ENCODE peak calls at places on chromosomes 16 and 17, in eight cellular contexts. One of them, this sample, is unnamed.

GRCh38 chr16:71883193-71883848 is 661 bp downstream of the ZNF821 start:
- DNase-seq in psoas muscle: peak; percentile 60
- DNase-seq in A549: no peak
- DNase-seq in GM23248: peak; percentile 43
- DNase-seq in iPS DF 6.9: no peak
- DNase-seq in DND-41: peak; percentile 36
- DNase-seq in IMR-90: peak; percentile 6
- DNase-seq in keratinocyte: no peak
- DNase-seq in this sample: peak; percentile 77

GRCh38 chr16:6667393-6667792 is 665.3 kb upstream of the RBFOX1 start:
- DNase-seq in psoas muscle: no peak
- DNase-seq in A549: no peak
- DNase-seq in GM23248: no peak
- DNase-seq in iPS DF 6.9: no peak
- DNase-seq in DND-41: no peak
- DNase-seq in IMR-90: no peak
- DNase-seq in keratinocyte: no peak
- DNase-seq in this sample: no peak

GRCh38 chr17:21510686-21511367 is 134.7 kb downstream of the KCNJ12 start:
- DNase-seq in psoas muscle: no peak
- DNase-seq in A549: no peak
- DNase-seq in GM23248: no peak
- DNase-seq in iPS DF 6.9: no peak
- DNase-seq in DND-41: no peak
- DNase-seq in IMR-90: no peak
- DNase-seq in keratinocyte: no peak
- DNase-seq in this sample: no peak

GRCh38 chr17:42347198-42347597 is 41.0 kb downstream of the STAT3 start:
- DNase-seq in psoas muscle: no peak
- DNase-seq in A549: no peak
- DNase-seq in GM23248: peak; percentile 91
- DNase-seq in iPS DF 6.9: no peak
- DNase-seq in DND-41: no peak
- DNase-seq in IMR-90: peak; percentile 86
- DNase-seq in keratinocyte: no peak
- DNase-seq in this sample: peak; percentile 84

GRCh38 chr17:4968916-4969550 is 1.4 kb upstream of the SPAG7 start:
- DNase-seq in psoas muscle: peak; percentile 63
- DNase-seq in A549: peak; percentile 26
- DNase-seq in GM23248: peak; percentile 93
- DNase-seq in iPS DF 6.9: no peak
- DNase-seq in DND-41: no peak
- DNase-seq in IMR-90: peak; percentile 95
- DNase-seq in keratinocyte: no peak
- DNase-seq in this sample: peak; percentile 74

GRCh38 chr17:73138541-73139138 is 26.2 kb upstream of the SSTR2 start:
- DNase-seq in psoas muscle: no peak
- DNase-seq in A549: no peak
- DNase-seq in GM23248: peak; percentile 18
- DNase-seq in iPS DF 6.9: no peak
- DNase-seq in DND-41: no peak
- DNase-seq in IMR-90: no peak
- DNase-seq in keratinocyte: no peak
- DNase-seq in this sample: no peak

GRCh38 chr17:44904001-44904984 is 5.0 kb upstream of the EFTUD2 start:
- DNase-seq in psoas muscle: no peak
- DNase-seq in A549: no peak
- DNase-seq in GM23248: no peak
- DNase-seq in iPS DF 6.9: no peak
- DNase-seq in DND-41: no peak
- DNase-seq in IMR-90: no peak
- DNase-seq in keratinocyte: no peak
- DNase-seq in this sample: no peak

GRCh38 chr17:59851431-59852375 is 41.0 kb downstream of the TUBD1 start:
- DNase-seq in psoas muscle: no peak
- DNase-seq in A549: no peak
- DNase-seq in GM23248: peak; percentile 86
- DNase-seq in iPS DF 6.9: no peak
- DNase-seq in DND-41: no peak
- DNase-seq in IMR-90: peak; percentile 99
- DNase-seq in keratinocyte: no peak
- DNase-seq in this sample: peak; percentile 95

GRCh38 chr17:34154916-34155730 is 100.0 kb upstream of the CCL2 start:
- DNase-seq in psoas muscle: no peak
- DNase-seq in A549: no peak
- DNase-seq in GM23248: no peak
- DNase-seq in iPS DF 6.9: no peak
- DNase-seq in DND-41: peak; percentile 52
- DNase-seq in IMR-90: no peak
- DNase-seq in keratinocyte: no peak
- DNase-seq in this sample: no peak

GRCh38 chr16:70416748-70417616 is 21.9 kb downstream of the ST3GAL2 start:
- DNase-seq in psoas muscle: no peak
- DNase-seq in A549: no peak
- DNase-seq in GM23248: no peak
- DNase-seq in iPS DF 6.9: no peak
- DNase-seq in DND-41: no peak
- DNase-seq in IMR-90: no peak
- DNase-seq in keratinocyte: no peak
- DNase-seq in this sample: no peak

GRCh38 chr17:41527076-41528023 is 758 bp downstream of the KRT19 start:
- DNase-seq in psoas muscle: no peak
- DNase-seq in A549: no peak
- DNase-seq in GM23248: peak; percentile 19
- DNase-seq in iPS DF 6.9: no peak
- DNase-seq in DND-41: no peak
- DNase-seq in IMR-90: no peak
- DNase-seq in keratinocyte: no peak
- DNase-seq in this sample: no peak

GRCh38 chr16:11564046-11564926 is 22.4 kb downstream of the LITAF start:
- DNase-seq in psoas muscle: no peak
- DNase-seq in A549: no peak
- DNase-seq in GM23248: no peak
- DNase-seq in iPS DF 6.9: no peak
- DNase-seq in DND-41: no peak
- DNase-seq in IMR-90: no peak
- DNase-seq in keratinocyte: no peak
- DNase-seq in this sample: no peak

DNA sequence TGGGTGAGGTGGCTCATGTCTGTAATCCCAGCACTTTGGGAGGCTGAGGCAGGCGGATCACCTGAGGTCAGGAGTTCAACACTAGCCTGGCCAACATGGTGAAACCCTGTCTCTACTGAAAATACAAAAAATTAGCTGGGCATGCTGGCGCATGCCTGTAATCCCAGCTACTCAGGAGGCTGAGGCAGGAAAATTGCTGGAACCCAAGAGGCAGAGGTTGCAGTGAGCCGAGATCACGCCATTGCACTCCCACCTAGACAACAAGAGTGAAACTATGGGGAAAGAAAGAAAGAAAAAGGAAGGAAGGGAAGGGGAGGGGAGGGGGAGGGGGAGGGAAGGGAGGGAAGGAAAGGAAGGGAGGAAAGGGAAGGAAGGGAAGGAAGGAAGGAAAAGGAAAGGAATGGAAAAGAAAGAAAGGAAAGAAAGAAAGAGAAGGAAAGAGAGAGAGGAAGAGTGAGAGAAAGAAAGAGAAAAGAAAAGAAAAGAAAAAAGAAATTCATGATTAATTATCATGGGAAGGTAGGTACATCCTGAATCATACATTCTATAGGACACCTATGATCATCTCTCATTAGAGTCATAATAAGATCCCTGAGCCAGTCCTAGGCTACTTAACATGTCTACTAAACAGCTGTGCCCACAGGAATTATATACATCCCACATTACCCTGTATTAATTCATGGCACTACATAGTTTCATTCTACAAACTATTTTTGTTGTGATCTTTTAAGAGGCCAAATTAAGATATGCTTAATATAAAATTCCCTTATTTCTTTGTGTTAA is 40.9 kb downstream of the CREBBP start:
- DNase-seq in psoas muscle: no peak
- DNase-seq in A549: no peak
- DNase-seq in GM23248: no peak
- DNase-seq in iPS DF 6.9: no peak
- DNase-seq in DND-41: no peak
- DNase-seq in IMR-90: no peak
- DNase-seq in keratinocyte: no peak
- DNase-seq in this sample: no peak
- H3K4me1 ChIP-seq in psoas muscle: peaks cover 56% of the 10 kb centered on the region
- H3K4me1 ChIP-seq in A549: no peaks in the 10 kb centered on the region
- H3K4me1 ChIP-seq in GM23248: peaks cover 31% of the 10 kb centered on the region
- H3K4me1 ChIP-seq in iPS DF 6.9: no peaks in the 10 kb centered on the region
- H3K4me1 ChIP-seq in DND-41: no peaks in the 10 kb centered on the region
- H3K4me1 ChIP-seq in IMR-90: peaks cover 16% of the 10 kb centered on the region
- H3K4me1 ChIP-seq in keratinocyte: peaks cover 21% of the 10 kb centered on the region
- H3K4me1 ChIP-seq in this sample: no peaks in the 10 kb centered on the region

GRCh38 chr16:57649846-57650245 is 18.3 kb upstream of the ADGRG3 start:
- DNase-seq in psoas muscle: no peak
- DNase-seq in A549: no peak
- DNase-seq in GM23248: no peak
- DNase-seq in iPS DF 6.9: no peak
- DNase-seq in DND-41: no peak
- DNase-seq in IMR-90: no peak
- DNase-seq in keratinocyte: no peak
- DNase-seq in this sample: no peak
- H3K4me1 ChIP-seq in psoas muscle: no peaks in the 10 kb centered on the region
- H3K4me1 ChIP-seq in A549: peaks cover 32% of the 10 kb centered on the region
- H3K4me1 ChIP-seq in GM23248: peaks cover 14% of the 10 kb centered on the region
- H3K4me1 ChIP-seq in iPS DF 6.9: no peaks in the 10 kb centered on the region
- H3K4me1 ChIP-seq in DND-41: peaks cover 34% of the 10 kb centered on the region
- H3K4me1 ChIP-seq in IMR-90: peaks cover 2% of the 10 kb centered on the region
- H3K4me1 ChIP-seq in keratinocyte: peaks cover 44% of the 10 kb centered on the region
- H3K4me1 ChIP-seq in this sample: no peaks in the 10 kb centered on the region

GRCh38 chr17:66548659-66549311 is 246.4 kb downstream of the PRKCA start:
- DNase-seq in psoas muscle: no peak
- DNase-seq in A549: no peak
- DNase-seq in GM23248: peak; percentile 34
- DNase-seq in iPS DF 6.9: no peak
- DNase-seq in DND-41: no peak
- DNase-seq in IMR-90: no peak
- DNase-seq in keratinocyte: no peak
- DNase-seq in this sample: no peak

GRCh38 chr17:66545918-66546317 is 243.5 kb downstream of the PRKCA start:
- DNase-seq in psoas muscle: no peak
- DNase-seq in A549: no peak
- DNase-seq in GM23248: no peak
- DNase-seq in iPS DF 6.9: no peak
- DNase-seq in DND-41: no peak
- DNase-seq in IMR-90: no peak
- DNase-seq in keratinocyte: no peak
- DNase-seq in this sample: no peak

GRCh38 chr17:66549312-66549705 is 246.9 kb downstream of the PRKCA start:
- DNase-seq in psoas muscle: no peak
- DNase-seq in A549: no peak
- DNase-seq in GM23248: peak; percentile 68
- DNase-seq in iPS DF 6.9: no peak
- DNase-seq in DND-41: no peak
- DNase-seq in IMR-90: peak; percentile 63
- DNase-seq in keratinocyte: no peak
- DNase-seq in this sample: no peak

GRCh38 chr17:66548158-66548557 is 245.7 kb downstream of the PRKCA start:
- DNase-seq in psoas muscle: no peak
- DNase-seq in A549: no peak
- DNase-seq in GM23248: peak; percentile 63
- DNase-seq in iPS DF 6.9: no peak
- DNase-seq in DND-41: peak; percentile 60
- DNase-seq in IMR-90: no peak
- DNase-seq in keratinocyte: no peak
- DNase-seq in this sample: no peak

DNA sequence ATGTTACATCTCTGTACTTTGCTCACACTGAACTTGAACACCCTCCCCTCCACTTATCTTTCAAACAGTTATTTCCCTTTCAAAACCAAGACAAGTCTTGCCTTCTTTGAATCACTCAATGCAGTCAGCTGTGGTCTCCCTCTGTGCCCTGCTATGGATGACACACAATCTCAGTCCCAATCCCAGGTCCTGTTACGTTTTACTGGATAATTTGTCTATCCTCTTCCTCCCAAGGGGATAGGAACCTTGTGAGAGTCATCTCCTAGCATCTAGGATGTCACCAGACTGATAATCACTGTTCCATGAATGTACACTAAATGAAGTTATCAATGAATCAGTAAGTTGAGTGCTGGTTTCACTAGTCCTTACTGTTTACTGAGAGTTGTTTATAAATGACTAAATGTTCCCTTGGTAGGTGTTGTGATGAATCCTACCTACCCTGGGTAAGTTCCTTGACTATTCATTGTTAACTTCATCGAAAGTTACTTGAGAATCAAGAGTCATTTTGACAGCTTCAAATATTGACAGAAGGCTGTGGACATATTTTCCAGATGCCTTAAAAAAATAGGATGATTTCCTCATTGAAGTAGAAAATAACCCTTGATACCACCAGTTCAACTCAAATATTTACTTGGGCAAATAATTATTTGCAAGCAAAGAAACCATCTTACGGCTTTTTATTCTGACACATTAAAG is 244.9 kb downstream of the PRKCA start:
- DNase-seq in psoas muscle: no peak
- DNase-seq in A549: no peak
- DNase-seq in GM23248: peak; percentile 42
- DNase-seq in iPS DF 6.9: no peak
- DNase-seq in DND-41: no peak
- DNase-seq in IMR-90: no peak
- DNase-seq in keratinocyte: no peak
- DNase-seq in this sample: no peak
- H3K4me1 ChIP-seq in psoas muscle: no peaks in the 10 kb centered on the region
- H3K4me1 ChIP-seq in A549: peaks cover 76% of the 10 kb centered on the region
- H3K4me1 ChIP-seq in GM23248: peaks cover 71% of the 10 kb centered on the region
- H3K4me1 ChIP-seq in iPS DF 6.9: peaks cover 14% of the 10 kb centered on the region
- H3K4me1 ChIP-seq in DND-41: peaks cover 47% of the 10 kb centered on the region
- H3K4me1 ChIP-seq in IMR-90: peaks cover 36% of the 10 kb centered on the region
- H3K4me1 ChIP-seq in keratinocyte: peaks cover 23% of the 10 kb centered on the region
- H3K4me1 ChIP-seq in this sample: peaks cover 33% of the 10 kb centered on the region

GRCh38 chr16:8528471-8528870 is 61.8 kb downstream of the TMEM114 start:
- DNase-seq in psoas muscle: no peak
- DNase-seq in A549: no peak
- DNase-seq in GM23248: no peak
- DNase-seq in iPS DF 6.9: no peak
- DNase-seq in DND-41: no peak
- DNase-seq in IMR-90: no peak
- DNase-seq in keratinocyte: no peak
- DNase-seq in this sample: no peak
- H3K4me1 ChIP-seq in psoas muscle: no peaks in the 10 kb centered on the region
- H3K4me1 ChIP-seq in A549: no peaks in the 10 kb centered on the region
- H3K4me1 ChIP-seq in GM23248: no peaks in the 10 kb centered on the region
- H3K4me1 ChIP-seq in iPS DF 6.9: no peaks in the 10 kb centered on the region
- H3K4me1 ChIP-seq in DND-41: no peaks in the 10 kb centered on the region
- H3K4me1 ChIP-seq in IMR-90: no peaks in the 10 kb centered on the region
- H3K4me1 ChIP-seq in keratinocyte: no peaks in the 10 kb centered on the region
- H3K4me1 ChIP-seq in this sample: no peaks in the 10 kb centered on the region

GRCh38 chr16:83952587-83952939 is 477 bp upstream of the OSGIN1 start:
- DNase-seq in psoas muscle: no peak
- DNase-seq in A549: peak; percentile 61
- DNase-seq in GM23248: no peak
- DNase-seq in iPS DF 6.9: no peak
- DNase-seq in DND-41: no peak
- DNase-seq in IMR-90: no peak
- DNase-seq in keratinocyte: no peak
- DNase-seq in this sample: no peak
- H3K4me1 ChIP-seq in psoas muscle: peaks cover 29% of the 10 kb centered on the region
- H3K4me1 ChIP-seq in A549: peaks cover 38% of the 10 kb centered on the region
- H3K4me1 ChIP-seq in GM23248: peaks cover 18% of the 10 kb centered on the region
- H3K4me1 ChIP-seq in iPS DF 6.9: no peaks in the 10 kb centered on the region
- H3K4me1 ChIP-seq in DND-41: peaks cover 11% of the 10 kb centered on the region
- H3K4me1 ChIP-seq in IMR-90: peaks cover 14% of the 10 kb centered on the region
- H3K4me1 ChIP-seq in keratinocyte: peaks cover 19% of the 10 kb centered on the region
- H3K4me1 ChIP-seq in this sample: peaks cover 27% of the 10 kb centered on the region

GRCh38 chr17:39867084-39867890 is 715 bp upstream of the ZPBP2 start:
- DNase-seq in psoas muscle: no peak
- DNase-seq in A549: no peak
- DNase-seq in GM23248: no peak
- DNase-seq in iPS DF 6.9: no peak
- DNase-seq in DND-41: no peak
- DNase-seq in IMR-90: no peak
- DNase-seq in keratinocyte: no peak
- DNase-seq in this sample: no peak
- H3K4me1 ChIP-seq in psoas muscle: peaks cover 8% of the 10 kb centered on the region
- H3K4me1 ChIP-seq in A549: peaks cover 9% of the 10 kb centered on the region
- H3K4me1 ChIP-seq in GM23248: no peaks in the 10 kb centered on the region
- H3K4me1 ChIP-seq in iPS DF 6.9: no peaks in the 10 kb centered on the region
- H3K4me1 ChIP-seq in DND-41: peaks cover 10% of the 10 kb centered on the region
- H3K4me1 ChIP-seq in IMR-90: peaks cover 2% of the 10 kb centered on the region
- H3K4me1 ChIP-seq in keratinocyte: no peaks in the 10 kb centered on the region
- H3K4me1 ChIP-seq in this sample: peaks cover 7% of the 10 kb centered on the region